ENCODE peak calls at places on chromosomes 7 and 10, in eight cellular contexts. B is mucosa of descending colon, R is upper lobe of right lung, L is foreskin fibroblast, M is AG04450, F is breast epithelium, D is fibroblast of mammary gland, W is fibroblast of villous mesenchyme. K is an unnamed sample.

GRCh38 chr10:116408716-116409115 is 18.9 kb upstream of the PNLIPRP3 start:
- DNase-seq in W (no peak), D (no peak), F (no peak), M (no peak), R (no peak), B (no peak), L (no peak), K (no peak)

GRCh38 chr7:142915315-142915714 is 18.2 kb downstream of the TRPV5 start:
- DNase-seq in L (no peak), W (no peak), M (no peak), F (no peak), D (no peak), R (no peak), B (no peak), K (no peak)

GRCh38 chr10:33455029-33455428 is 120.6 kb upstream of the NRP1 start:
- DNase-seq in F (no peak), M (no peak), L (no peak), W (no peak), B (no peak), R (no peak), D (no peak), K (no peak)

GRCh38 chr7:29879609-29880008 is 73.3 kb downstream of the WIPF3 start:
- DNase-seq in F (no peak), B (no peak), D (peak; percentile 83), L (peak; percentile 21), R (no peak), M (no peak), W (peak; percentile 14), K (no peak)

GRCh38 chr7:112986256-112987031 is 100.2 kb downstream of the GPR85 start:
- DNase-seq in F (no peak), W (peak; percentile 40), L (peak; percentile 78), B (no peak), D (peak; percentile 80), R (no peak), M (no peak), K (no peak)

GRCh38 chr7:27192546-27193334 is 7.2 kb downstream of the HOXA13 start:
- DNase-seq in R (peak; percentile 69), F (no peak), D (no peak), W (peak; percentile 76), L (peak; percentile 82), M (no peak), B (peak; percentile 55), K (no peak)

GRCh38 chr7:69060516-69060915 is 537.8 kb upstream of the AUTS2 start:
- DNase-seq in F (no peak), W (no peak), L (no peak), M (no peak), D (no peak), R (no peak), B (no peak), K (no peak)

GRCh38 chr7:37315752-37316711 is 132.6 kb downstream of the ELMO1 start:
- DNase-seq in L (peak; percentile 1), D (peak; percentile 11), F (no peak), M (no peak), R (no peak), B (no peak), W (peak; percentile 5), K (no peak)

GRCh38 chr10:29238531-29239080 is 50.3 kb upstream of the LYZL1 start:
- DNase-seq in R (no peak), D (no peak), L (no peak), B (no peak), M (no peak), F (no peak), W (peak; percentile 15), K (no peak)

GRCh38 chr7:133401225-133401624 is 148.3 kb downstream of the EXOC4 start:
- DNase-seq in D (no peak), M (no peak), R (no peak), B (no peak), L (no peak), W (peak; percentile 13), F (no peak), K (no peak)

GRCh38 chr10:13724484-13724883 is 137.7 kb downstream of the PRPF18 start:
- DNase-seq in L (peak; percentile 91), R (no peak), W (peak; percentile 96), M (peak; percentile 62), D (peak; percentile 98), F (no peak), B (no peak), K (no peak)

GRCh38 chr7:100444311-100445278 is 8.3 kb upstream of the PPP1R35 start:
- DNase-seq in W (peak; percentile 58), R (peak; percentile 52), M (no peak), D (peak; percentile 94), F (no peak), L (peak; percentile 98), B (no peak), K (no peak)

GRCh38 chr7:9504678-9505077 is 1071.3 kb downstream of the NXPH1 start:
- DNase-seq in L (no peak), D (no peak), R (no peak), B (no peak), W (no peak), M (no peak), F (no peak), K (no peak)

GRCh38 chr7:9498303-9498702 is 1064.9 kb downstream of the NXPH1 start:
- DNase-seq in F (no peak), M (no peak), B (no peak), L (no peak), W (no peak), R (no peak), D (no peak), K (no peak)

GRCh38 chr7:9507281-9507680 is 1073.9 kb downstream of the NXPH1 start:
- DNase-seq in B (no peak), D (no peak), R (no peak), W (no peak), L (no peak), M (no peak), F (no peak), K (no peak)

DNA sequence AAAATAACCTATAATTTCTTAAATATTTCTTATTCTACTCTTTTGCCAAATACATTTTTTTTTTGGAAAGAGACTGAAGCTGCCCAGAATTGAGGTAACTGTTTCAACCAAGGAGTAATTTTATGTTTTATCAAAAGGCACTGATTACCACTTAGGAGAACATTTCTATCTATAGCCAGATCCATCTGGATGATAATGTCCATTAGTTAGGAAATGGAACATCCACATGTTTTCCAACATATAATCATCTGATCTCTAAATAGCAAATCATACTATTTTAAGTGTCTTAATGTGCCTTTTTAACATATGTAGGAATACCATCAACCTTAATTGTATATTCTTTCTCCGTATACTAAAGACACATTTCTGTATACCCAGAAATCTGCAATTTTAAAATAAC is 1068.9 kb downstream of the NXPH1 start:
- DNase-seq in D (no peak), R (no peak), F (no peak), B (no peak), W (no peak), L (no peak), M (no peak), K (no peak)
- TF ChIP-seq CTCF in D (no peak), R (no peak), F (no peak), B (no peak), W (no peak), L (no peak), M (no peak), K (no peak)

GRCh38 chr10:6059506-6059905 is 2.7 kb downstream of the IL2RA start:
- DNase-seq in W (no peak), L (no peak), B (no peak), D (no peak), F (no peak), R (no peak), M (no peak), K (no peak)
- H3K4me3 ChIP-seq in W (no peak overlapping the region), L (no peak overlapping the region), B (no peak overlapping the region), D (no peak overlapping the region), F (no peak overlapping the region), R (no peak overlapping the region), M (no peak overlapping the region), K (no peak overlapping the region)

GRCh38 chr10:92087750-92088395 is 164.3 kb downstream of the BTAF1 start:
- DNase-seq in F (peak; percentile 58), D (peak; percentile 82), W (peak; percentile 82), M (peak; percentile 57), B (peak; percentile 87), L (peak; percentile 86), R (no peak), K (peak; percentile 75)

GRCh38 chr10:92094960-92095359 is 171.4 kb downstream of the BTAF1 start:
- DNase-seq in W (no peak), L (no peak), M (no peak), R (no peak), D (no peak), F (no peak), B (no peak), K (no peak)

DNA sequence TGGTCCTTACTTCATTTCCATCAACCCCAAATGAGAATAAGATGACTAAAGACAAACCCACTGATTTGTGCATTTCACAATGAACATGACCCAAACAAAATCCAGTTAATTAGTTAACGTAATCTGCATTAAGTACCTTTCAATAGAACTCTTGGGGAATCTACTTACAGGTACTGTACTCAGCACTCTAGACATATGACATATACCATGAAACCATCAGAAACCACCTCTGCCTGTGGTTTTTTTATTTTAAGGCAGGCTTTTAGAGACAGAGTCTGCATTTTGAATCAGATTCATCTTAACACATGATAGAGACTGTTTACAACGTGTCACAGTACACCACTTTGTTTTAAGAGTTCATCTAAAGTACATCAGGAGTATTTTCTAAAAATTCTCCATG is 168.4 kb downstream of the BTAF1 start:
- DNase-seq in D (no peak), W (no peak), R (no peak), L (no peak), F (no peak), B (no peak), M (no peak), K (no peak)
- TF ChIP-seq CTCF in D (no peak), W (no peak), R (no peak), L (no peak), F (no peak), B (no peak), M (no peak), K (no peak)

GRCh38 chr7:9889557-9889956 is 1084.1 kb upstream of the PHF14 start:
- DNase-seq in R (peak; percentile 66), W (no peak), B (no peak), F (no peak), D (no peak), L (no peak), M (no peak), K (no peak)

GRCh38 chr7:9890092-9890491 is 1083.6 kb upstream of the PHF14 start:
- DNase-seq in D (no peak), M (no peak), B (no peak), R (no peak), L (no peak), F (no peak), W (no peak), K (no peak)

GRCh38 chr7:9891056-9891455 is 1082.6 kb upstream of the PHF14 start:
- DNase-seq in F (no peak), B (no peak), M (no peak), L (no peak), W (no peak), R (no peak), D (no peak), K (no peak)
- H3K4me3 ChIP-seq in F (no peak overlapping the region), B (no peak overlapping the region), M (no peak overlapping the region), L (no peak overlapping the region), W (no peak overlapping the region), R (no peak overlapping the region), D (no peak overlapping the region), K (no peak overlapping the region)

K was measured in GM12864.